ENCODE peak calls at places on chromosomes 16 and 17, in nine cellular contexts. U is GM23338, A is PC-3, M is MM.1S, O is IMR-90, R is astrocyte, Q is mammary epithelial cell, F is fibroblast of lung, K is SK-N-SH. H is an unnamed sample.

GRCh38 chr17:6456914-6457687 is 12.8 kb downstream of the PIMREG start:
- DNase-seq in U (no peak), A (peak; percentile 56), M (no peak), O (peak; percentile 76), R (peak; percentile 45), Q (peak; percentile 32), F (peak; percentile 63), K (no peak), H (peak; percentile 98)

GRCh38 chr17:16486373-16487250 is 5.4 kb downstream of the LRRC75A start:
- DNase-seq in U (peak; percentile 84), A (peak; percentile 96), M (no peak), O (peak; percentile 44), R (peak; percentile 67), Q (peak; percentile 76), F (peak; percentile 75), K (peak; percentile 81), H (peak; percentile 98)

GRCh38 chr17:74920679-74921044 is 2.4 kb downstream of the USH1G start:
- DNase-seq in U (peak; percentile 36), A (no peak), M (no peak), O (no peak), R (no peak), Q (peak; percentile 13), F (no peak), K (no peak), H (peak; percentile 86)

GRCh38 chr17:8192070-8192815 is 2.3 kb upstream of the BORCS6 start:
- DNase-seq in U (peak; percentile 97), A (peak; percentile 42), M (peak; percentile 86), O (peak; percentile 85), R (peak; percentile 83), Q (peak; percentile 89), F (peak; percentile 87), K (peak; percentile 82), H (peak; percentile 93)

GRCh38 chr16:46765050-46765449 is 16.9 kb upstream of the MYLK3 start:
- DNase-seq in U (no peak), A (no peak), M (no peak), O (peak; percentile 76), R (peak; percentile 85), Q (peak; percentile 61), F (peak; percentile 91), K (no peak), H (no peak)

GRCh38 chr17:15348030-15348429 is 6.6 kb upstream of the TEKT3 start:
- DNase-seq in U (no peak), A (peak; percentile 85), M (no peak), O (peak; percentile 34), R (peak; percentile 36), Q (peak; percentile 58), F (peak; percentile 51), K (no peak), H (no peak)

GRCh38 chr17:253091-253846 is 71.8 kb upstream of the DOC2B start:
- DNase-seq in U (no peak), A (no peak), M (no peak), O (no peak), R (no peak), Q (no peak), F (no peak), K (no peak), H (peak; percentile 63)

GRCh38 chr16:57367111-57367752 is 5.1 kb upstream of the CX3CL1 start:
- DNase-seq in U (no peak), A (peak; percentile 70), M (no peak), O (no peak), R (peak; percentile 44), Q (peak; percentile 52), F (peak; percentile 60), K (no peak), H (peak; percentile 47)

GRCh38 chr17:27266228-27266627 is 27.7 kb upstream of the WSB1 start:
- DNase-seq in U (no peak), A (no peak), M (no peak), O (no peak), R (no peak), Q (no peak), F (no peak), K (no peak), H (no peak)

GRCh38 chr17:27269201-27269600 is 24.7 kb upstream of the WSB1 start:
- DNase-seq in U (no peak), A (no peak), M (no peak), O (no peak), R (no peak), Q (no peak), F (no peak), K (no peak), H (no peak)

GRCh38 chr17:27265333-27265732 is 28.6 kb upstream of the WSB1 start:
- DNase-seq in U (no peak), A (peak; percentile 3), M (no peak), O (no peak), R (no peak), Q (no peak), F (no peak), K (no peak), H (peak; percentile 34)

GRCh38 chr17:27268394-27269085 is 25.4 kb upstream of the WSB1 start:
- DNase-seq in U (no peak), A (no peak), M (no peak), O (no peak), R (no peak), Q (no peak), F (no peak), K (no peak), H (no peak)

GRCh38 chr17:27269978-27270377 is 23.9 kb upstream of the WSB1 start:
- DNase-seq in U (no peak), A (no peak), M (no peak), O (no peak), R (no peak), Q (no peak), F (no peak), K (no peak), H (no peak)
- H3K4me3 ChIP-seq in U (no peak overlapping the region), A (no peak overlapping the region), M (no peak overlapping the region), O (no peak overlapping the region), R (no peak overlapping the region), Q (no peak overlapping the region), F (no peak overlapping the region), K (no peak overlapping the region), H (no peak overlapping the region)

GRCh38 chr17:79842656-79843474 is 3.6 kb upstream of the CBX4 start:
- DNase-seq in U (peak; percentile 39), A (peak; percentile 34), M (no peak), O (no peak), R (no peak), Q (no peak), F (no peak), K (peak; percentile 81), H (peak; percentile 92)

GRCh38 chr17:79842136-79842655 is 3.0 kb upstream of the CBX4 start:
- DNase-seq in U (peak; percentile 59), A (no peak), M (no peak), O (no peak), R (no peak), Q (no peak), F (no peak), K (no peak), H (no peak)

GRCh38 chr17:79844869-79845600 is 5.8 kb upstream of the CBX4 start:
- DNase-seq in U (peak; percentile 78), A (peak; percentile 63), M (peak; percentile 36), O (no peak), R (no peak), Q (no peak), F (no peak), K (peak; percentile 98), H (peak; percentile 99)

GRCh38 chr17:79843917-79844815 is 4.9 kb upstream of the CBX4 start:
- DNase-seq in U (peak; percentile 78), A (peak; percentile 68), M (no peak), O (peak; percentile 61), R (peak; percentile 51), Q (peak; percentile 16), F (peak; percentile 72), K (peak; percentile 94), H (peak; percentile 99)

DNA sequence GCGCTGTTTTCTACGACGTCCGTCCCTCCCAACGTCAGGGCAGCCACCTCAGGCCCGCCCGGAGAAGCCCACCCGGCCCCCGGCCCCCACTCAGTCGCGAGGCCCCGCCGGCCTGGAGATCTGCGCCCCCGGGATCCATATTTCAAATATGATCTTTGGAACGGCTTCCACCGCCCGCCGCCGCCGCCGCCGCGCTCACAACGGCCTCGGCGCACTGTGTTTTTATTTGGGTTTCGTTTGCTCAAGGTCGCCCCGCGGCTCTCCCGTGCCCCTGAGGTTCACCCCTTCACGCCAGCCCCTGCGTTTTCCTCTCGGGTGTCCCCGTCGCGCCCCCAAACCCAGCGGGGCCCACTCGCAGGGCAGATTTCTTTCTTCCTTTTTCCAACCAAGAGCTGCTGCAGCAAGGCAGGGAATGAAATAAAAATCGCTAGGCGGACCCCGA is 4.3 kb upstream of the CBX4 start:
- DNase-seq in U (no peak), A (no peak), M (no peak), O (no peak), R (no peak), Q (no peak), F (no peak), K (no peak), H (no peak)
- H2AFZ ChIP-seq in U (peak overlapping the region; percentile 88), A (peak overlapping the region; percentile 89), M (no peak overlapping the region), O (peak overlapping the region; percentile 93), R (peak overlapping the region; percentile 87), Q (peak overlapping the region; percentile 74), F (no peak overlapping the region), K (peak overlapping the region; percentile 70), H (peak overlapping the region; percentile 70)

GRCh38 chr16:88820335-88821025 is 8.8 kb upstream of the APRT start:
- DNase-seq in U (no peak), A (no peak), M (no peak), O (no peak), R (no peak), Q (no peak), F (no peak), K (no peak), H (no peak)

GRCh38 chr16:88818610-88818874 is 6.8 kb upstream of the APRT start:
- DNase-seq in U (no peak), A (no peak), M (no peak), O (no peak), R (no peak), Q (no peak), F (no peak), K (no peak), H (no peak)

GRCh38 chr16:88822281-88823040 is 10.7 kb upstream of the APRT start:
- DNase-seq in U (no peak), A (no peak), M (no peak), O (no peak), R (no peak), Q (no peak), F (no peak), K (no peak), H (no peak)

GRCh38 chr16:88819126-88819525 is 7.4 kb upstream of the APRT start:
- DNase-seq in U (no peak), A (no peak), M (no peak), O (no peak), R (no peak), Q (no peak), F (no peak), K (no peak), H (no peak)

GRCh38 chr16:88821168-88821850 is 9.6 kb upstream of the APRT start:
- DNase-seq in U (no peak), A (no peak), M (no peak), O (no peak), R (no peak), Q (no peak), F (no peak), K (no peak), H (no peak)
- TF ChIP-seq CTCF in U (peak; percentile 42), A (no peak), M (peak; percentile 32), O (no peak), R (no peak), Q (no peak), F (no peak), K (peak; percentile 12), H (no peak)

DNA sequence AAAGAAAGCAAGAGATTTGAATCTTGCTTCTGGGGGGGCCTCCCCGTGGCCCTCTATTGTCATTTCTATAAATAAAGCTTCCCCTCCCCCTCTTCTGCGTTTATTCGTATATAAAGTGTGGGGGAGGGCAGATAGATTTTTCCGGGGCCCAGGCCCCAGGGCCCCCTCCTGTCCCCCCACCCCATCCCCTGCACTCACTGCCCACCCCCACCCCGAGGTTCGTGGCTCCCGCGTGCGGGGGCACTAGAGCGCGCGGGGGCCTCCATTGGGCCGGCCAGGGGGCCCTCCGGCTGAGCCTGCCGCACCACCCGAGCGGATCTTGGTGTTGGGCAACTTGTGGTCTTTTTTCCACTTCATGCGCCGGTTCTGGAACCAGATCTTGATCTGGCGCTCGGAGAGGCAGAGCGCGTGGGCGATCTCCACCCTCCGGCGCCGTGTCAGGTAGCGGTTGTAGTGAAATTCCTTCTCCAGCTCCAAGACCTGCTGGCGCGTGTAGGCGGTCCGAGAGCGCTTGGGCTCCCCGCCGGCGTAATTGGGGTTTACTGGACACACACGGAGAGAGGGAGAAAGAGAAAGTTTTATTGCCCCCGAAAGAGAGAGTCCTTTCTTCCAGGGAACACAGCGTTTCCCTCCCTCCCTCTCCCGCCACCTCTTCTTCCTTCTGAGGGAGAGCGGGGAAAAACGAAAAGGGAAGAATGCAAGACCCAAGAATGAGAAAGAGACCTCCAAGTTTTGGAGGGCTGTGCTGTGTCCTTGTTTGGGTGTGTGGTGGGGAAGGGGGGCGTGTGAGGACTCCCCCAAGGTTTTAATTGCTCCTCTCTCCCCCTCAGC is 1.5 kb downstream of the HOXB4 start:
- DNase-seq in U (no peak), A (peak; percentile 60), M (no peak), O (peak; percentile 83), R (peak; percentile 87), Q (peak; percentile 91), F (peak; percentile 92), K (no peak), H (no peak)
- H3K4me3 ChIP-seq in U (peak overlapping the region; percentile 28), A (peak overlapping the region; percentile 66), M (peak overlapping the region; percentile 79), O (peak overlapping the region; percentile 69), R (peak overlapping the region; percentile 58), Q (peak overlapping the region; percentile 16), F (peak overlapping the region; percentile 86), K (no peak overlapping the region), H (peak overlapping the region; percentile 54)

H was measured in osteoblast.